ENCODE peak calls at places on chromosomes 6 and 20, in six cellular contexts. Y is AG04450, A is left lung, R is heart left ventricle, V is tibial artery, Z is fibroblast of lung. H is an unnamed sample. For H3K9me3, the result is how much of the 10 kb centered on the place peaks cover.

GRCh38 chr20:11274137-11274536 is 600.3 kb upstream of the JAG1 start:
- DNase-seq in Y (peak), A (no peak), R (peak), V (no peak), Z (peak), H (peak)

GRCh38 chr6:41462980-41463930 is 82.9 kb upstream of the FOXP4 start:
- DNase-seq in Y (peak), A (peak), R (peak), V (peak), Z (peak), H (no peak)

GRCh38 chr20:62740286-62741141 is 31.9 kb downstream of the NTSR1 start:
- DNase-seq in Y (peak), A (peak), R (no peak), V (peak), Z (peak), H (no peak)

GRCh38 chr6:113172531-113172966 is 684.6 kb upstream of the MARCKS start:
- DNase-seq in Y (no peak), A (no peak), R (peak), V (no peak), Z (peak), H (no peak)

GRCh38 chr6:75849329-75850025 is 100.4 kb downstream of the MYO6 start:
- DNase-seq in Y (no peak), A (no peak), R (no peak), V (no peak), Z (peak), H (no peak)

GRCh38 chr6:169859401-169859977 is 108.1 kb downstream of the ERMARD start:
- DNase-seq in Y (no peak), A (no peak), R (no peak), V (no peak), Z (no peak), H (no peak)

GRCh38 chr6:117829594-117830319 is 77.3 kb upstream of the SLC35F1 start:
- DNase-seq in Y (no peak), A (no peak), R (no peak), V (no peak), Z (peak), H (peak)

GRCh38 chr6:52519618-52520017 is 57.2 kb downstream of the TRAM2 start:
- DNase-seq in Y (no peak), A (no peak), R (no peak), V (no peak), Z (no peak), H (no peak)

GRCh38 chr6:32849126-32849525 is 4.4 kb downstream of the TAP1 start:
- DNase-seq in Y (no peak), A (no peak), R (no peak), V (no peak), Z (no peak), H (no peak)

GRCh38 chr6:170147832-170148708 is 142.8 kb downstream of the DLL1 start:
- DNase-seq in Y (no peak), A (peak), R (no peak), V (no peak), Z (no peak), H (peak)

GRCh38 chr6:168052291-168052891 is 26.6 kb downstream of the FRMD1 start:
- DNase-seq in Y (no peak), A (no peak), R (no peak), V (no peak), Z (no peak), H (no peak)

GRCh38 chr6:108633436-108633835 is 72.7 kb downstream of the FOXO3 start:
- DNase-seq in Y (no peak), A (no peak), R (no peak), V (no peak), Z (no peak), H (no peak)

GRCh38 chr20:24445510-24446170 is 23.8 kb upstream of the SYNDIG1 start:
- DNase-seq in Y (no peak), A (no peak), R (no peak), V (no peak), Z (no peak), H (peak)

GRCh38 chr20:49346682-49347081 is 68.8 kb upstream of the ZNFX1 start:
- DNase-seq in Y (no peak), A (no peak), R (no peak), V (no peak), Z (no peak), H (no peak)

GRCh38 chr20:41172296-41173140 is 35.2 kb downstream of the PLCG1 start:
- DNase-seq in Y (no peak), A (peak), R (peak), V (peak), Z (peak), H (peak)

GRCh38 chr6:150231456-150231855 is 88.6 kb downstream of the PPP1R14C start:
- DNase-seq in Y (no peak), A (no peak), R (no peak), V (no peak), Z (no peak), H (no peak)

GRCh38 chr20:49320460-49320859 is 42.6 kb upstream of the ZNFX1 start:
- DNase-seq in Y (no peak), A (no peak), R (no peak), V (no peak), Z (peak), H (peak)

GRCh38 chr6:617485-618100 is 39.3 kb downstream of the HUS1B start:
- DNase-seq in Y (no peak), A (no peak), R (no peak), V (no peak), Z (no peak), H (peak)

GRCh38 chr6:33377166-33377565 is 14.5 kb upstream of the KIFC1 start:
- DNase-seq in Y (no peak), A (no peak), R (no peak), V (no peak), Z (no peak), H (no peak)

GRCh38 chr20:20733943-20734342 is 21.5 kb upstream of the RALGAPA2 start:
- DNase-seq in Y (no peak), A (no peak), R (no peak), V (no peak), Z (no peak), H (no peak)

GRCh38 chr6:158817298-158818007 is 1.7 kb downstream of the EZR start:
- DNase-seq in Y (no peak), A (peak), R (peak), V (no peak), Z (peak), H (peak)

GRCh38 chr6:90121982-90122381 is 174.7 kb downstream of the BACH2 start:
- DNase-seq in Y (no peak), A (no peak), R (no peak), V (no peak), Z (no peak), H (no peak)

GRCh38 chr6:77217896-77218295 is 245.4 kb downstream of the HTR1B start:
- DNase-seq in Y (no peak), A (no peak), R (no peak), V (no peak), Z (no peak), H (no peak)

GRCh38 chr6:165634076-165634475 is 29.0 kb downstream of the PDE10A start:
- DNase-seq in Y (no peak), A (no peak), R (no peak), V (no peak), Z (no peak), H (no peak)

GRCh38 chr20:46547995-46548394 is 2.5 kb downstream of the OCSTAMP start:
- DNase-seq in Y (no peak), A (no peak), R (no peak), V (no peak), Z (no peak), H (no peak)

GRCh38 chr6:136284909-136285308 is 4.7 kb downstream of the BCLAF1 start:
- DNase-seq in Y (peak), A (no peak), R (no peak), V (no peak), Z (peak), H (no peak)

GRCh38 chr6:31574106-31575061 is 981 bp upstream of the TNF start:
- DNase-seq in Y (no peak), A (no peak), R (no peak), V (no peak), Z (no peak), H (peak)
- TF ChIP-seq CTCF in Y (no peak), A (no peak), R (no peak), V (no peak), Z (no peak), H (peak)

GRCh38 chr20:55830124-55830828 is 175.0 kb downstream of the CBLN4 start:
- DNase-seq in Y (no peak), A (no peak), R (no peak), V (no peak), Z (no peak), H (no peak)
- H3K9me3 ChIP-seq in Y (under half), A (under half), R (under half), V (under half), Z (under half), H (half or more)

GRCh38 chr6:70903665-70904452 is 53.0 kb downstream of the B3GAT2 start:
- DNase-seq in Y (no peak), A (no peak), R (no peak), V (no peak), Z (no peak), H (no peak)

GRCh38 chr6:70905676-70906075 is 51.2 kb downstream of the B3GAT2 start:
- DNase-seq in Y (no peak), A (no peak), R (no peak), V (no peak), Z (no peak), H (no peak)

GRCh38 chr6:70900061-70900460 is 56.8 kb downstream of the B3GAT2 start:
- DNase-seq in Y (no peak), A (no peak), R (no peak), V (no peak), Z (no peak), H (no peak)

GRCh38 chr6:70901324-70901723 is 55.5 kb downstream of the B3GAT2 start:
- DNase-seq in Y (no peak), A (no peak), R (no peak), V (no peak), Z (peak), H (no peak)
- TF ChIP-seq CTCF in Y (peak), A (no peak), R (no peak), V (no peak), Z (peak), H (peak)

GRCh38 chr6:24122139-24122538 is 3.9 kb upstream of the NRSN1 start:
- DNase-seq in Y (no peak), A (no peak), R (no peak), V (no peak), Z (no peak), H (no peak)

GRCh38 chr6:24125980-24126379 is at the start of gene NRSN1:
- DNase-seq in Y (no peak), A (no peak), R (no peak), V (no peak), Z (no peak), H (peak)

GRCh38 chr6:24127316-24127715 is 1.3 kb downstream of the NRSN1 start:
- DNase-seq in Y (no peak), A (no peak), R (no peak), V (no peak), Z (no peak), H (no peak)

GRCh38 chr6:24131751-24132150 is 5.7 kb downstream of the NRSN1 start:
- DNase-seq in Y (no peak), A (no peak), R (no peak), V (no peak), Z (no peak), H (no peak)

DNA sequence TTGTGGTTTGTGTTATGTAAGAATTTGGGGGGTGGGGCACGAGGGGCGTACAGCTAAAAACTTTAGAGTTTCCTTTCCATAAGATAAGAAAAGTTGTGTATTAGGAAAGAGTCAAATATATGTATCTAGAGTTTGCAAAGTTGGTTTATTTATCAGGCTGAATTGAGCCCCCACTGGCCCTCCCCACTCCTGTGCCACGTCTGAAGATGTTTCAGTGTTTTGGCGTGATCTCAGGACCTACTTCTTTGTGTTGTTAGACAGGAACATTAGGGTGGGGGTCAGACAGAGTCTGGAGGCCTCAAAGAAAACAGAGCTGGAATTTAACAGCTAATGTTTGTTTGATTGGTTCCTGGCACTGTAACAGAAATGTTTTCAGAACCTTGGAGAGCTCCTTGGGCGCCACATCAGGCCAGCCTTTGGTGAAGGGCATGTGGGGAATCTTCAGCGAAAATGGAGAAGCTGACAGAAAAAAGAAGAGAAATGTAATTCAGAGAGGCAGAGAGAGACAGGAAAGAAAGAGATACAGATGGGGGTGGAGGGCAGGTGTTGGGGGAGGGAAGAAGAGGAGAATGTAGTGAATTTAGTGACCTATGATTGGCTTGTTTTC is 674 bp downstream of the NRSN1 start:
- DNase-seq in Y (no peak), A (no peak), R (peak), V (no peak), Z (peak), H (peak)
- H3K9me3 ChIP-seq in Y (under half), A (under half), R (under half), V (under half), Z (under half), H (under half)

H was measured in endodermal cell.